ENCODE peak calls at places on chromosomes 16 and 17, in seven cellular contexts. E is HCT116; R is prostate gland; B is naive thymus-derived CD4-positive, alpha-beta T cell; C is heart right ventricle; X is IMR-90; N is MM.1S. M is an unnamed sample.

GRCh38 chr17:17682293-17682736 is 1.1 kb downstream of the RAI1 start:
- DNase-seq in B (peak; percentile 28), C (peak; percentile 33), X (no peak), E (no peak), N (peak; percentile 66), R (peak; percentile 40), M (no peak)

GRCh38 chr17:13917635-13918034 is 151.7 kb upstream of the COX10 start:
- DNase-seq in B (no peak), E (no peak), R (no peak), N (no peak), X (no peak), C (no peak), M (no peak)

GRCh38 chr16:23362460-23363317 is 60.6 kb downstream of the SCNN1B start:
- DNase-seq in C (peak; percentile 9), N (no peak), E (no peak), B (no peak), X (no peak), R (peak; percentile 95), M (peak; percentile 89)

GRCh38 chr16:56195151-56195550 is 3.9 kb downstream of the GNAO1 start:
- DNase-seq in X (no peak), R (no peak), N (no peak), C (no peak), E (no peak), B (no peak), M (no peak)

GRCh38 chr17:40497704-40498103 is 3.7 kb downstream of the TNS4 start:
- DNase-seq in R (no peak), C (no peak), X (peak; percentile 61), E (no peak), N (no peak), B (no peak), M (no peak)

GRCh38 chr16:9846362-9847099 is 335.7 kb downstream of the GRIN2A start:
- DNase-seq in E (no peak), R (no peak), C (no peak), X (no peak), N (no peak), B (no peak), M (no peak)

GRCh38 chr16:49755291-49755611 is 100.7 kb downstream of the ZNF423 start:
- DNase-seq in E (peak; percentile 10), X (peak; percentile 12), R (peak; percentile 16), C (peak; percentile 30), B (no peak), N (peak; percentile 18), M (no peak)

GRCh38 chr16:51549836-51550235 is 398.8 kb upstream of the SALL1 start:
- DNase-seq in N (no peak), R (no peak), B (no peak), E (no peak), X (peak; percentile 62), C (no peak), M (no peak)

GRCh38 chr16:30758988-30759461 is 2.8 kb downstream of the CFAP119 start:
- DNase-seq in X (no peak), R (no peak), C (no peak), E (no peak), N (no peak), B (no peak), M (no peak)

GRCh38 chr17:29927546-29927945 is 2.5 kb downstream of the SSH2 start:
- DNase-seq in R (no peak), X (no peak), C (no peak), B (no peak), E (no peak), N (no peak), M (no peak)

GRCh38 chr17:77894126-77894956 is 64.2 kb upstream of the TNRC6C start:
- DNase-seq in C (no peak), X (no peak), E (no peak), B (no peak), R (no peak), N (no peak), M (no peak)

GRCh38 chr16:27241658-27242057 is 26.9 kb downstream of the NSMCE1 start:
- DNase-seq in B (no peak), N (no peak), E (no peak), X (peak; percentile 29), R (no peak), C (no peak), M (no peak)
- H3K27ac ChIP-seq in B (no peak overlapping the region), N (no peak overlapping the region), E (no peak overlapping the region), X (peak overlapping the region; percentile 94), R (no peak overlapping the region), C (peak overlapping the region; percentile 62), M (peak overlapping the region; percentile 81)

DNA sequence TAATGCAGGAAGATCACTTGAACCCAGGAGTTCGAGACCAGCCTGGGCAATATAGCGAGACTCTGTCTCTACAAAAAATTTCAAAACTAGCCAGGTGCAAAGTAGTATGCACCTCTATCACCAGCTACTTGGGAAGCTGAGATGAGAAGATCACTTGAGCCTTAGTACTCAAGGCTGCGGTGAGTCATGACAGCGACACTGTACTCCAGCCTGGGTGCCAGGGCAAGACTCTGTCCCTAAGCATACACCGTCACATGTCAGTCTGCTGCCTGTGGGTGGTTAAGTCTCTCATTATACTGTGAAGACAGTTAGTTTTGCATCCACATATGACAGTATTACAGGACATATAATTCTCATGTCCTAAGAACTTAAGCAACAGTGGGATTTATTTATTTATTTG is 21.8 kb downstream of the NMRAL1 start:
- DNase-seq in R (no peak), B (no peak), E (no peak), X (no peak), C (no peak), N (no peak), M (no peak)
- H3K4me1 ChIP-seq in R (no peaks in the 10 kb centered on the region), B (no peaks in the 10 kb centered on the region), E (no peaks in the 10 kb centered on the region), X (no peaks in the 10 kb centered on the region), C (no peaks in the 10 kb centered on the region), N (no peaks in the 10 kb centered on the region), M (no peaks in the 10 kb centered on the region)

DNA sequence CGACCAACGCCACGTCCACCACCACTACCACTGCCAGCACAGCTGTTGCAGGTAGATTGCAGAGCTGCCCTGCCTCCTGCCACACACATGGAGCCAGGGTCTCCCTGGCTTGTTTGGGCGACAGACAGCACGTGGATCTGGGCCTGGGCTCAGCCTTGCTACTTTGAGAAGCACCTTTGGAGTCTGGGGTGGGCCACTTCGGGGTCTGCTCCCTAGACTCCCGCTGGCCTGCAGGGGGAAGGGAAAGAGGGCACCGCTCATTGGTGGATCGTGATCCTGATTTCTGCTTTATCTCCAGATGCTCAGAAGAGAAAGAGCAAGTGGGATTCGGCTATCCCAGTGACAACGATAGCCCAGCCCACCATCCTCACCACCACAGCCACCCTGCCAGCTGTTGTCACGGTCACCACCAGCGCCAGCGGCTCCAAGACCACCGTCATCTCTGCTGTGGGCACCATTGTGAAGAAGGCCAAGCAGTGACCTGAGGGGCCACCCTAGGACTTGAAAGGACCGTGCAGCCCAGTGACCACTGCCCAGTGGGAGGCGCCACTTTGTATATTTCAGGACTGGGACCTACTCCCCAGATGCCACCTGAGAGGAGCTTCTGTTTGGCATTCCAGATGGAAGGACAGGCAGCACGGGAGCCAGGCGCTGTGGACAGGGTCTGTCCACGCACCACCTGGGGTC is 15.1 kb upstream of the ITGB4 start:
- DNase-seq in N (no peak), C (no peak), X (no peak), R (no peak), B (no peak), E (no peak), M (no peak)
- H3K27ac ChIP-seq in N (no peak overlapping the region), C (peak overlapping the region; percentile 42), X (no peak overlapping the region), R (no peak overlapping the region), B (no peak overlapping the region), E (peak overlapping the region; percentile 85), M (peak overlapping the region; percentile 2)

DNA sequence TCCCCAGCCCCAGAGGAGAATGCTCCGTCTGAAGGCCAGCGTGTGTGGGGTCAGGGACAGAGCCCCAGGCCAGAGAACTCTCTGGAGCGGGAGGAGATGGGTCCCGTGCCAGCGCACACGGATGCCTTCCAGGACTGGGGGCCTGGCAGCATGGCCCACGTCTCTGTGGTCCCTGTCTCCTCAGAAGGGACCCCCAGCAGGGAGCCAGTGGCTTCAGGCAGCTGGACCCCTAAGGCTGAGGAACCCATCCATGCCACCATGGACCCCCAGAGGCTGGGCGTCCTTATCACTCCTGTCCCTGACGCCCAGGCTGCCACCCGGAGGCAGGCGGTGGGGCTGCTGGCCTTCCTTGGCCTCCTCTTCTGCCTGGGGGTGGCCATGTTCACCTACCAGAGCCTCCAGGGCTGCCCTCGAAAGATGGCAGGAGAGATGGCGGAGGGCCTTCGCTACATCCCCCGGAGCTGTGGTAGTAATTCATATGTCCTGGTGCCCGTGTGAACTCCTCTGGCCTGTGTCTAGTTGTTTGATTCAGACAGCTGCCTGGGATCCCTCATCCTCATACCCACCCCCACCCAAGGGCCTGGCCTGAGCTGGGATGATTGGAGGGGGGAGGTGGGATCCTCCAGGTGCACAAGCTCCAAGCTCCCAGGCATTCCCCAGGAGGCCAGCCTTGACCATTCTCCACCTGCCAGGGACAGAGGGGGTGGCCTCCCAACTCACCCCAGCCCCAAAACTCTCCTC is 10.4 kb downstream of the CX3CL1 start:
- DNase-seq in C (no peak), E (no peak), R (no peak), B (no peak), X (no peak), N (no peak), M (no peak)
- H3K4me1 ChIP-seq in C (peaks cover 36% of the 10 kb centered on the region), E (peaks cover under 1% of the 10 kb centered on the region), R (no peaks in the 10 kb centered on the region), B (no peaks in the 10 kb centered on the region), X (peaks cover 5% of the 10 kb centered on the region), N (no peaks in the 10 kb centered on the region), M (peaks cover 11% of the 10 kb centered on the region)

GRCh38 chr17:61206922-61207321 is 192.7 kb upstream of the TBX2 start:
- DNase-seq in N (no peak), R (no peak), E (no peak), B (no peak), C (no peak), X (no peak), M (no peak)

GRCh38 chr17:61205931-61206330 is 193.7 kb upstream of the TBX2 start:
- DNase-seq in B (no peak), N (no peak), E (no peak), C (no peak), R (no peak), X (peak; percentile 31), M (no peak)

GRCh38 chr17:61209524-61209923 is 190.1 kb upstream of the TBX2 start:
- DNase-seq in E (no peak), C (no peak), B (no peak), R (no peak), X (no peak), N (no peak), M (no peak)

GRCh38 chr17:61209099-61209439 is 190.6 kb upstream of the TBX2 start:
- DNase-seq in X (no peak), C (no peak), N (no peak), B (no peak), E (no peak), R (no peak), M (no peak)

GRCh38 chr17:61208301-61209098 is 191.1 kb upstream of the TBX2 start:
- DNase-seq in B (no peak), R (no peak), X (peak; percentile 64), N (no peak), E (no peak), C (no peak), M (no peak)
- H3K27ac ChIP-seq in B (no peak overlapping the region), R (peak overlapping the region; percentile 45), X (peak overlapping the region; percentile 65), N (no peak overlapping the region), E (no peak overlapping the region), C (peak overlapping the region; percentile 63), M (peak overlapping the region; percentile 53)

M was measured in lung.